ENCODE peak calls at places on chromosomes 2 and 18, in four cellular contexts. M is OCI-LY7, L is GM23248, N is endothelial cell of umbilical vein. O is an unnamed sample.

GRCh38 chr2:100527420-100528015 is 35.3 kb upstream of the PDCL3 start:
- DNase-seq in M (no peak), L (no peak), N (no peak), O (no peak)

GRCh38 chr2:230898661-230899091 is 26.4 kb downstream of the GPR55 start:
- DNase-seq in M (no peak), L (no peak), N (no peak), O (no peak)

GRCh38 chr2:164620873-164621760 is at the start of gene GRB14:
- DNase-seq in M (no peak), L (peak; percentile 53), N (peak; percentile 34), O (no peak)

GRCh38 chr2:33166287-33166881 is 219.6 kb downstream of the LTBP1 start:
- DNase-seq in M (no peak), L (peak; percentile 75), N (peak; percentile 66), O (no peak)

GRCh38 chr18:68406761-68407160 is 308.1 kb downstream of the TMX3 start:
- DNase-seq in M (no peak), L (peak; percentile 50), N (no peak), O (no peak)

GRCh38 chr2:158599609-158600008 is 142.9 kb downstream of the PKP4 start:
- DNase-seq in M (no peak), L (peak; percentile 3), N (no peak), O (no peak)

GRCh38 chr2:178066890-178067669 is 5.5 kb downstream of the PDE11A start:
- DNase-seq in M (no peak), L (no peak), N (no peak), O (no peak)

GRCh38 chr18:36321636-36322407 is 24.3 kb downstream of the FHOD3 start:
- DNase-seq in M (no peak), L (peak; percentile 26), N (no peak), O (no peak)

GRCh38 chr2:37771600-37772088 is 100.2 kb upstream of the CDC42EP3 start:
- DNase-seq in M (no peak), L (peak; percentile 79), N (no peak), O (no peak)

GRCh38 chr2:25690058-25690457 is 16.7 kb upstream of the DTNB start:
- DNase-seq in M (no peak), L (peak; percentile 22), N (no peak), O (no peak)

GRCh38 chr18:13138822-13139139 is 79.8 kb upstream of the LDLRAD4 start:
- DNase-seq in M (no peak), L (no peak), N (no peak), O (peak; percentile 84)

GRCh38 chr18:48036641-48037421 is 106.4 kb upstream of the SMAD2 start:
- DNase-seq in M (no peak), L (peak; percentile 56), N (no peak), O (no peak)

GRCh38 chr2:19851116-19851515 is 50.7 kb downstream of the TTC32 start:
- DNase-seq in M (no peak), L (no peak), N (no peak), O (no peak)

GRCh38 chr2:159968282-159968900 is 94.0 kb downstream of the PLA2R1 start:
- DNase-seq in M (peak; percentile 28), L (peak; percentile 61), N (peak; percentile 76), O (peak; percentile 22)

GRCh38 chr2:159976527-159977163 is 85.8 kb downstream of the PLA2R1 start:
- DNase-seq in M (no peak), L (no peak), N (no peak), O (no peak)

GRCh38 chr2:159973325-159973724 is 89.1 kb downstream of the PLA2R1 start:
- DNase-seq in M (no peak), L (no peak), N (no peak), O (no peak)

GRCh38 chr2:159971365-159972122 is 90.9 kb downstream of the PLA2R1 start:
- DNase-seq in M (peak; percentile 11), L (no peak), N (no peak), O (no peak)
- H3K79me2 ChIP-seq in M (no peaks in the 10 kb centered on the region), L (no peaks in the 10 kb centered on the region), N (no peaks in the 10 kb centered on the region), O (no peaks in the 10 kb centered on the region)

GRCh38 chr2:226639550-226639949 is 160.1 kb downstream of the IRS1 start:
- DNase-seq in M (no peak), L (no peak), N (no peak), O (no peak)
- H3K4me1 ChIP-seq in M (no peaks in the 10 kb centered on the region), L (peaks cover 13% of the 10 kb centered on the region), N (no peaks in the 10 kb centered on the region), O (no peaks in the 10 kb centered on the region)

DNA sequence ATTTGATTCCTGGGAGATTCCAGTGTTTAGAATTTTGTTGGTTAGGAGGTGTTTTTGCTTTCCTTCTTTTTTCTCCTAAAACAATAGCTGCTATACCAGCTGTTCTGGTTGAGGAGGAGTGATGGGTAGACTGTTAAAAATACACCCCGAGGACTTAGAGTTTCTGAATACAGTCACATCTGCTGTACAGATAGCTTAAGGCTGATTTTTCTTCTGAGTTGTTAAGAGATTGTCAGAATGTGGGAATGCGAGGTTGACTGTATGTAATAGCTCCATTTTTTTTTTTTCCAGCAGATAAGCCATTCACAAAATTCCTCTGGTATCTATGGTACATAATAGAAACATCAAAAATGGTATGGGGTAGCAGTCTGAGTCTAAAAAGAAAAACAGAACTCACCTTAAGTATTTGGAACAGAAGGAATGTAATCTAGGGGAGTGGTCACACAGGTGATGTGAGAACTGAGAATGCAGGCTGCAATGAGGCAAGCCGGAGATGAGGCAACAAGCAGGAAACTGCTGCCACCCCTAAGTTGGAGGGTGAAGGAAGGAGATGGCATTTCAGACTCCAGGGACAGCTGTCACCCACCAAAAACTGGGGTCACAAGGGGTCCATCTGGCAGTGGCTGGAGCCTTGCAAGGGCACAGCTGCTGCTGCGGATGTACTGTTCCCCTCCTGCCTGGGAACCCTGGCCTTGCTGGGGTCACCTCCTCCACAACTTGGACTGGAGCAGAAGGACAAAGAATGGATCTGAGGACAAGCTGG is 2.4 kb downstream of the DGKD start:
- DNase-seq in M (peak; percentile 54), L (no peak), N (no peak), O (no peak)
- H3K79me2 ChIP-seq in M (peaks cover 69% of the 10 kb centered on the region), L (peaks cover 30% of the 10 kb centered on the region), N (peaks cover 10% of the 10 kb centered on the region), O (peaks cover 60% of the 10 kb centered on the region)

GRCh38 chr2:11708106-11708505 is 38.1 kb upstream of the NTSR2 start:
- DNase-seq in M (no peak), L (no peak), N (no peak), O (no peak)

GRCh38 chr2:11710210-11710609 is 36.2 kb upstream of the LPIN1 start:
- DNase-seq in M (no peak), L (peak; percentile 90), N (peak; percentile 78), O (no peak)

GRCh38 chr2:11712866-11713265 is 33.6 kb upstream of the LPIN1 start:
- DNase-seq in M (no peak), L (no peak), N (no peak), O (no peak)

GRCh38 chr2:11709293-11709692 is 37.1 kb upstream of the LPIN1 start:
- DNase-seq in M (no peak), L (no peak), N (no peak), O (no peak)

DNA sequence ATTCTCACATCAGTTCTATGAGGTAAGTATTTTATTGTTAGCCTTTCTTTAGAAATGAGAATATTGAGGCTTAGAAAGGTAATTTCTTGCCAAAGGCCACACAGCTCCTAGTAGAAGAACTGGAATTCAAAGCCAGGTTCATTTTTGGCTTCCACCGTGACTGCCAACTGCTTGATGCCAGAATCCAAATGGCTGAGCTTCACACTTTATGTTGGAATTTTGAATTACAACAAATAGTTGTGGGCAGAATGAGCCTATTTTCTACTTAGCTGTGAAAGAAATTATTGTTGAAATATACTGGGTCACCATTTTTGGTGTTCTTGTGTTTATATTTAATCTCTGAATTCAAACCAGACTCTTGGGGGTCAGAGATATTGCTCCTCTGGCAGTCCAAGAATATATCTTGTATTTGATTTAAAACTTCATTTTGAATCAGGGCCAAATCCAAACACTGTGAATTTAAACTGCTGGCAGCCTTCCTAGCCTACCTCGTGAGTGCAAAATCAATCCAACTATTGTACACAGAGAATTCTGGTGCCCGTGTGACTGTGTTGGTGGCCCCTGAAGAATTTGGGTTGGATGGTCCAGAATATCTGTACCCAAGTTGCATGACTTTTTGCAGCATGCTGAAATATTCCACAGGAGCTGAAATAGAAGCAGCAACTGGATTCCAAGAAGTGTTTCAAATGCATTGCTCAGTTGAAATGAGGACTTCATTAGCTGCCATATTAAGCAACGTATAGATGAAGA is 35.6 kb upstream of the LPIN1 start:
- DNase-seq in M (no peak), L (no peak), N (peak; percentile 38), O (no peak)
- H3K4me1 ChIP-seq in M (no peaks in the 10 kb centered on the region), L (peaks cover 11% of the 10 kb centered on the region), N (peaks cover 4% of the 10 kb centered on the region), O (no peaks in the 10 kb centered on the region)

GRCh38 chr2:128308889-128309288 is 9.8 kb downstream of the HS6ST1 start:
- DNase-seq in M (no peak), L (no peak), N (no peak), O (no peak)

GRCh38 chr2:128310761-128311160 is 7.9 kb downstream of the HS6ST1 start:
- DNase-seq in M (no peak), L (no peak), N (no peak), O (no peak)

GRCh38 chr2:128311216-128311754 is 7.4 kb downstream of the HS6ST1 start:
- DNase-seq in M (no peak), L (no peak), N (no peak), O (no peak)

GRCh38 chr2:128309341-128310093 is 9.2 kb downstream of the HS6ST1 start:
- DNase-seq in M (no peak), L (no peak), N (no peak), O (no peak)

DNA sequence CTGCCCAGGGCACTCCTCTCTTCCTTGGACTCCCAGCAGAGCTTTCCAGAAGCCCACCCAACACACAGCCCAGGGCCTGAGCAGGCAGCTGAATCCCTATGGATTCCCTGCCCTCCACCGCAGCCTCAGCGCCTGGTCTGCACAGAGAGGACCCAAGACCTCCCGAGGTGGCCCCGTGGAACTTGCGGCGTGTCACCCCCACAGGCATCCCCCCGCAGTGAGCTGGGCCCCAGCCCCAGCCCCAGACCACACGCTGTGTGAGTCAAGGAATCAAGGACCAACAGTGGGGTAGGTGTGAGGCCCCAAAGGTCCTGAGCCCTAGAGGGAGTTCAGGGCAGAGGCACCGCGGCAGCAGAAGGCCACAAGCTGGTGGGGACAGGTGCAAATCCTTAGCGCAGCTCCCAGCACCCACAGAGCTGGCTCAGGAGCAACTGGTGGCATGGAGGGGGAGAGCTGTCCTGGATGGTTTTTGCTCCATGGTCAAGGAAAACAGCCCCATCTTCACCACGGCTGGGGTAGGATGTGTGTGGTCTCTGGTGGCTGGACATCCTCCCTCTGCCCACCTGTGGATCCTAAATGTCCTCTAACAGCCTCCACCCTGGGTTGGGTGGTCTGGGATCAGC is 8.5 kb downstream of the HS6ST1 start:
- DNase-seq in M (no peak), L (no peak), N (no peak), O (no peak)
- H3K79me2 ChIP-seq in M (no peaks in the 10 kb centered on the region), L (peaks cover 87% of the 10 kb centered on the region), N (peaks cover 2% of the 10 kb centered on the region), O (peaks cover 100% of the 10 kb centered on the region)

O was measured in DND-41.